ENCODE peak calls at places on chromosomes 4 and X, in six cellular contexts. C is CD8-positive, alpha-beta T cell; F is effector memory CD4-positive, alpha-beta T cell; P is AG09309; K is Jurkat, Clone E6-1; T is mucosa of descending colon. J is an unnamed sample.

GRCh38 chr4:117331817-117332216 is 246.4 kb upstream of the TRAM1L1 start:
- DNase-seq in C (no peak), F (no peak), P (no peak), K (no peak), T (no peak), J (no peak)

GRCh38 chrX:103831803-103832544 is at the start of gene RAB9B:
- DNase-seq in C (peak; percentile 10), F (peak; percentile 19), P (no peak), K (peak; percentile 53), T (peak; percentile 10), J (no peak)

GRCh38 chrX:121886557-121886956 is 839.1 kb downstream of the GLUD2 start:
- DNase-seq in C (no peak), F (no peak), P (no peak), K (no peak), T (no peak), J (no peak)

GRCh38 chrX:96682516-96682915 is 2.1 kb upstream of the DIAPH2 start:
- DNase-seq in C (no peak), F (no peak), P (no peak), K (peak; percentile 84), T (no peak), J (no peak)

GRCh38 chr4:176376032-176376614 is 56.4 kb downstream of the SPCS3 start:
- DNase-seq in C (no peak), F (no peak), P (no peak), K (peak; percentile 1), T (no peak), J (no peak)

GRCh38 chrX:53088136-53088974 is 5.6 kb upstream of the KANTR start:
- DNase-seq in C (peak; percentile 72), F (peak; percentile 79), P (peak; percentile 38), K (no peak), T (peak; percentile 75), J (no peak)

GRCh38 chr4:30714408-30715031 is 5.6 kb upstream of the PCDH7 start:
- DNase-seq in C (no peak), F (no peak), P (no peak), K (peak; percentile 8), T (peak; percentile 70), J (no peak)

GRCh38 chrX:110758781-110759180 is 36.8 kb downstream of the CHRDL1 start:
- DNase-seq in C (no peak), F (no peak), P (no peak), K (no peak), T (no peak), J (no peak)

GRCh38 chr4:88866862-88867550 is 169.4 kb upstream of the NAP1L5 start:
- DNase-seq in C (no peak), F (no peak), P (no peak), K (no peak), T (no peak), J (no peak)

GRCh38 chr4:18798123-18798522 is 776.6 kb upstream of the LCORL start:
- DNase-seq in C (no peak), F (no peak), P (no peak), K (no peak), T (no peak), J (no peak)

GRCh38 chrX:138928737-138929459 is 217.4 kb upstream of the FGF13 start:
- DNase-seq in C (no peak), F (no peak), P (no peak), K (no peak), T (no peak), J (no peak)

GRCh38 chr4:130359537-130359936 is 1263.6 kb downstream of the C4orf33 start:
- DNase-seq in C (no peak), F (no peak), P (no peak), K (no peak), T (no peak), J (no peak)

GRCh38 chr4:27692098-27692679 is 831.5 kb downstream of the STIM2 start:
- DNase-seq in C (no peak), F (no peak), P (peak; percentile 31), K (peak; percentile 42), T (peak; percentile 7), J (no peak)

GRCh38 chrX:95059909-95060308 is 1385.9 kb downstream of the FAM133A start:
- DNase-seq in C (no peak), F (no peak), P (no peak), K (no peak), T (no peak), J (no peak)

GRCh38 chr4:244471-244870 is 60.8 kb downstream of the ZNF732 start:
- DNase-seq in C (peak; percentile 60), F (peak; percentile 9), P (peak; percentile 1), K (peak; percentile 73), T (peak; percentile 78), J (no peak)

GRCh38 chr4:37388672-37389368 is 144.3 kb downstream of the NWD2 start:
- DNase-seq in C (no peak), F (no peak), P (no peak), K (no peak), T (no peak), J (no peak)

GRCh38 chr4:4761128-4761991 is 98.1 kb upstream of the MSX1 start:
- DNase-seq in C (no peak), F (no peak), P (no peak), K (peak; percentile 27), T (no peak), J (no peak)

GRCh38 chr4:102586644-102587021 is 85.5 kb downstream of the NFKB1 start:
- DNase-seq in C (peak; percentile 30), F (no peak), P (no peak), K (no peak), T (no peak), J (no peak)

GRCh38 chr4:149145803-149146202 is 669.8 kb downstream of the IQCM start:
- DNase-seq in C (no peak), F (no peak), P (peak; percentile 17), K (no peak), T (no peak), J (no peak)

GRCh38 chr4:41939016-41939623 is 3.9 kb downstream of the TMEM33 start:
- DNase-seq in C (no peak), F (no peak), P (no peak), K (no peak), T (no peak), J (no peak)

GRCh38 chr4:5812506-5813229 is 80.2 kb downstream of the CRMP1 start:
- DNase-seq in C (no peak), F (no peak), P (peak; percentile 42), K (peak; percentile 69), T (peak; percentile 11), J (no peak)

GRCh38 chr4:8422327-8422726 is 18.2 kb downstream of the ACOX3 start:
- DNase-seq in C (no peak), F (no peak), P (no peak), K (no peak), T (no peak), J (no peak)

GRCh38 chr4:156654410-156654809 is 317.2 kb downstream of the PDGFC start:
- DNase-seq in C (no peak), F (no peak), P (no peak), K (no peak), T (no peak), J (no peak)

GRCh38 chr4:48698029-48698901 is 81.8 kb downstream of the FRYL start:
- DNase-seq in C (no peak), F (no peak), P (peak; percentile 45), K (no peak), T (peak; percentile 74), J (no peak)

GRCh38 chrX:56762220-56762619 is 33.2 kb downstream of the NBDY start:
- DNase-seq in C (no peak), F (no peak), P (no peak), K (no peak), T (no peak), J (no peak)

GRCh38 chrX:3806630-3807029 is 93.2 kb upstream of the PRKX start:
- DNase-seq in C (no peak), F (no peak), P (no peak), K (no peak), T (no peak), J (no peak)
- H3K4me3 ChIP-seq in C (no peak overlapping the region), F (no peak overlapping the region), P (no peak overlapping the region), K (no peak overlapping the region), T (no peak overlapping the region), J (no peak overlapping the region)

DNA sequence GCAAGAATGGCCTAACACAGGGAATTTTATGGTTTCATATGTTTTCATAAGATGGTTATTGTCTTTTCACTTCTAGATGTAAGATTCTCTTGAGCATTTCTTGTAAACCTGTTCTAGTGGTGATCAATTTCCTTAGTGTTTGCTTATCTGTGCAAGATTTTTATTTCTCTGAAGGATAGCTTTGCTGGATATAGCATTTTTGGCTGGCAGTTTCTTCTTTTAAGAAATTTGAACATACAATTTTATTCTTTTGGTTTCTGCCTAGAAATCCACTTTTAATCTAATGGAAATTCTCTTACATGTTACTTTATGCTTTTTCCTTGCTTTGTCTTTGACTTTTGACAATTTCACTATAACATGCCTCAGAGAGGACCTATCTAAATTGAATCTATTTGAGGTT is 276.5 kb upstream of the SFRP2 start:
- DNase-seq in C (no peak), F (no peak), P (no peak), K (no peak), T (no peak), J (no peak)
- H3K4me3 ChIP-seq in C (no peak overlapping the region), F (no peak overlapping the region), P (no peak overlapping the region), K (no peak overlapping the region), T (no peak overlapping the region), J (no peak overlapping the region)

DNA sequence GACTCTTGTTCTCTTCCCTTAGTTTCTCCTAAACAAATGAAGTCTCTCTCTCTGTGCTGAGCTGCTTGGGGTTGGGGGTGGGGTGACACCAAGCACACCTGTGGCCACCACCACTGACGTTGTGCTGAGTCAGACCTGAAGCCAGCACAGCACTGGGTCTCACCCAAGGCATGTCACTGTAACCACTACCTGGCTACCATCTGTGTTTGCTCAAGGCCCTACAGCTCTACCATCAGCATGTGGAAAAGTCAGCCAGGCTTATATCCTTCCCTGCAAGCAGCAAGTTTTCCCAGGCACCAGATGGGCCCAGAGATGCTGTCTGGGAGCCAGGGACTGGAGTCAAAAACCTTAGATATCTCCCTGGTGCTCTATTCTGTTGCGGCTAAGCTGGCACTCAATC is 6.9 kb downstream of the CXCL10 start:
- DNase-seq in C (no peak), F (no peak), P (no peak), K (no peak), T (no peak), J (no peak)
- H3K4me3 ChIP-seq in C (no peak overlapping the region), F (no peak overlapping the region), P (no peak overlapping the region), K (no peak overlapping the region), T (no peak overlapping the region), J (no peak overlapping the region)

GRCh38 chr4:121760205-121760604 is 4.8 kb downstream of the SMIM43 start:
- DNase-seq in C (no peak), F (no peak), P (no peak), K (no peak), T (no peak), J (no peak)

GRCh38 chr4:121764702-121765367 is at the start of gene SMIM43:
- DNase-seq in C (no peak), F (no peak), P (no peak), K (no peak), T (no peak), J (no peak)

GRCh38 chr4:121765941-121766538 is 1.1 kb upstream of the SMIM43 start:
- DNase-seq in C (no peak), F (no peak), P (no peak), K (no peak), T (no peak), J (no peak)

GRCh38 chr4:121765368-121765705 is 373 bp upstream of the SMIM43 start:
- DNase-seq in C (no peak), F (no peak), P (no peak), K (no peak), T (no peak), J (no peak)

DNA sequence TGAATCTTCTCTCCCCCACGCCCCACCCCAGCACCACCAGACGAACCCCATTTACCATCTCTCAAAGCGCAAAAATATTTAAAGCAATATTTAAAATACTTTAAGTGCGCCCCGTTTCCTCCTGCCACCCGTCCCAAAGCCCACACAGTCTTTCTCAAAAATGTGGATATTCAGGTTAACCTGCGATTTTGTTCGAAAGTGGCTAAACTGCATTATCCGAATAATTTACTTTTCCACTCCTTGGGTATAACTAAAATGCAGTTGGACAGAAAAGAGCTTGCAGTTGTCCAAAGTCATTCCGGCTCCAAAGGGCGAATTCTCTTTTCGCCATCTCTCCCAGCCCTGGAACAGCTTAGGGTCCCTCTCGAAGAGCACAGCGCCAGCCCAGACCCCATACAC is 662 bp downstream of the SMIM43 start:
- DNase-seq in C (no peak), F (no peak), P (no peak), K (no peak), T (no peak), J (no peak)
- H3K4me3 ChIP-seq in C (no peak overlapping the region), F (peak overlapping the region; percentile 22), P (peak overlapping the region; percentile 44), K (no peak overlapping the region), T (no peak overlapping the region), J (peak overlapping the region; percentile 19)

J was measured in esophagus squamous epithelium.